ENCODE peak calls at places on chromosomes 5 and 9, in nine cellular contexts. One of them, this sample, is unnamed.

GRCh38 chr9:137787786-137788505 is 89.6 kb upstream of the CACNA1B start:
- DNase-seq in kidney: peak
- DNase-seq in neuronal stem cell: no peak
- DNase-seq in effector memory CD4-positive, alpha-beta T cell: no peak
- DNase-seq in CD8-positive, alpha-beta T cell: no peak
- DNase-seq in CD4-positive, alpha-beta T cell: no peak
- DNase-seq in A549: no peak
- DNase-seq in GM23248: no peak
- DNase-seq in stomach: no peak
- DNase-seq in this sample: no peak

GRCh38 chr5:23084815-23085214 is 231.7 kb upstream of the CDH12 start:
- DNase-seq in stomach: no peak
- DNase-seq in CD4-positive, alpha-beta T cell: no peak
- DNase-seq in A549: no peak
- DNase-seq in neuronal stem cell: no peak
- DNase-seq in kidney: no peak
- DNase-seq in CD8-positive, alpha-beta T cell: no peak
- DNase-seq in effector memory CD4-positive, alpha-beta T cell: no peak
- DNase-seq in GM23248: no peak
- DNase-seq in this sample: no peak

GRCh38 chr9:72147676-72148075 is 1.6 kb upstream of the GDA start:
- DNase-seq in neuronal stem cell: no peak
- DNase-seq in A549: no peak
- DNase-seq in GM23248: no peak
- DNase-seq in stomach: no peak
- DNase-seq in CD4-positive, alpha-beta T cell: no peak
- DNase-seq in kidney: no peak
- DNase-seq in effector memory CD4-positive, alpha-beta T cell: no peak
- DNase-seq in CD8-positive, alpha-beta T cell: no peak
- DNase-seq in this sample: no peak

GRCh38 chr5:57009811-57010210 is 57.9 kb upstream of the MIER3 start:
- DNase-seq in stomach: no peak
- DNase-seq in neuronal stem cell: no peak
- DNase-seq in effector memory CD4-positive, alpha-beta T cell: no peak
- DNase-seq in CD4-positive, alpha-beta T cell: no peak
- DNase-seq in GM23248: no peak
- DNase-seq in kidney: no peak
- DNase-seq in CD8-positive, alpha-beta T cell: no peak
- DNase-seq in A549: no peak
- DNase-seq in this sample: no peak

GRCh38 chr9:74277532-74277931 is 219.6 kb upstream of the RORB start:
- DNase-seq in A549: no peak
- DNase-seq in kidney: no peak
- DNase-seq in stomach: no peak
- DNase-seq in neuronal stem cell: no peak
- DNase-seq in GM23248: no peak
- DNase-seq in CD4-positive, alpha-beta T cell: no peak
- DNase-seq in effector memory CD4-positive, alpha-beta T cell: peak
- DNase-seq in CD8-positive, alpha-beta T cell: no peak
- DNase-seq in this sample: no peak

GRCh38 chr9:94188246-94188645 is 70.9 kb upstream of the ZNF169 start:
- DNase-seq in stomach: no peak
- DNase-seq in CD8-positive, alpha-beta T cell: no peak
- DNase-seq in effector memory CD4-positive, alpha-beta T cell: no peak
- DNase-seq in kidney: no peak
- DNase-seq in A549: no peak
- DNase-seq in GM23248: no peak
- DNase-seq in CD4-positive, alpha-beta T cell: no peak
- DNase-seq in neuronal stem cell: no peak
- DNase-seq in this sample: no peak

GRCh38 chr9:14238044-14238443 is 75.9 kb downstream of the NFIB start:
- DNase-seq in GM23248: peak
- DNase-seq in CD8-positive, alpha-beta T cell: no peak
- DNase-seq in stomach: no peak
- DNase-seq in effector memory CD4-positive, alpha-beta T cell: no peak
- DNase-seq in A549: peak
- DNase-seq in CD4-positive, alpha-beta T cell: no peak
- DNase-seq in neuronal stem cell: no peak
- DNase-seq in kidney: no peak
- DNase-seq in this sample: no peak

GRCh38 chr9:33131505-33132248 is 35.5 kb downstream of the B4GALT1 start:
- DNase-seq in effector memory CD4-positive, alpha-beta T cell: no peak
- DNase-seq in kidney: no peak
- DNase-seq in A549: no peak
- DNase-seq in GM23248: no peak
- DNase-seq in stomach: no peak
- DNase-seq in CD4-positive, alpha-beta T cell: no peak
- DNase-seq in CD8-positive, alpha-beta T cell: no peak
- DNase-seq in neuronal stem cell: no peak
- DNase-seq in this sample: no peak

GRCh38 chr5:150766265-150766664 is 7.4 kb upstream of the DCTN4 start:
- DNase-seq in neuronal stem cell: no peak
- DNase-seq in GM23248: no peak
- DNase-seq in A549: no peak
- DNase-seq in effector memory CD4-positive, alpha-beta T cell: no peak
- DNase-seq in CD8-positive, alpha-beta T cell: no peak
- DNase-seq in stomach: no peak
- DNase-seq in CD4-positive, alpha-beta T cell: no peak
- DNase-seq in kidney: no peak
- DNase-seq in this sample: no peak

GRCh38 chr5:176171171-176171760 is 67.0 kb upstream of the SIMC1 start:
- DNase-seq in kidney: no peak
- DNase-seq in GM23248: no peak
- DNase-seq in effector memory CD4-positive, alpha-beta T cell: no peak
- DNase-seq in CD4-positive, alpha-beta T cell: no peak
- DNase-seq in stomach: no peak
- DNase-seq in neuronal stem cell: no peak
- DNase-seq in A549: no peak
- DNase-seq in CD8-positive, alpha-beta T cell: no peak
- DNase-seq in this sample: no peak

GRCh38 chr5:163963881-163964280 is 458.5 kb downstream of the MAT2B start:
- DNase-seq in stomach: no peak
- DNase-seq in GM23248: no peak
- DNase-seq in CD4-positive, alpha-beta T cell: no peak
- DNase-seq in kidney: no peak
- DNase-seq in neuronal stem cell: no peak
- DNase-seq in A549: no peak
- DNase-seq in effector memory CD4-positive, alpha-beta T cell: no peak
- DNase-seq in CD8-positive, alpha-beta T cell: no peak
- DNase-seq in this sample: no peak

GRCh38 chr9:130579738-130580463 is 524 bp downstream of the FUBP3 start:
- DNase-seq in CD4-positive, alpha-beta T cell: no peak
- DNase-seq in neuronal stem cell: no peak
- DNase-seq in A549: peak
- DNase-seq in kidney: no peak
- DNase-seq in CD8-positive, alpha-beta T cell: no peak
- DNase-seq in effector memory CD4-positive, alpha-beta T cell: no peak
- DNase-seq in GM23248: peak
- DNase-seq in stomach: no peak
- DNase-seq in this sample: no peak

GRCh38 chr5:52800394-52801213 is 12.9 kb downstream of the ITGA1 start:
- DNase-seq in neuronal stem cell: no peak
- DNase-seq in CD4-positive, alpha-beta T cell: peak
- DNase-seq in effector memory CD4-positive, alpha-beta T cell: peak
- DNase-seq in A549: peak
- DNase-seq in CD8-positive, alpha-beta T cell: peak
- DNase-seq in kidney: peak
- DNase-seq in GM23248: peak
- DNase-seq in stomach: peak
- DNase-seq in this sample: peak

GRCh38 chr5:6849569-6849968 is 136.3 kb downstream of the TENT4A start:
- DNase-seq in kidney: no peak
- DNase-seq in effector memory CD4-positive, alpha-beta T cell: no peak
- DNase-seq in GM23248: peak
- DNase-seq in CD4-positive, alpha-beta T cell: no peak
- DNase-seq in neuronal stem cell: no peak
- DNase-seq in A549: no peak
- DNase-seq in stomach: no peak
- DNase-seq in CD8-positive, alpha-beta T cell: no peak
- DNase-seq in this sample: no peak

GRCh38 chr9:106421772-106422171 is 441.2 kb upstream of the ZNF462 start:
- DNase-seq in A549: no peak
- DNase-seq in CD4-positive, alpha-beta T cell: no peak
- DNase-seq in CD8-positive, alpha-beta T cell: no peak
- DNase-seq in kidney: no peak
- DNase-seq in stomach: no peak
- DNase-seq in neuronal stem cell: no peak
- DNase-seq in effector memory CD4-positive, alpha-beta T cell: no peak
- DNase-seq in GM23248: no peak
- DNase-seq in this sample: no peak
- H3K27ac ChIP-seq in A549: no peak
- H3K27ac ChIP-seq in CD4-positive, alpha-beta T cell: no peak
- H3K27ac ChIP-seq in CD8-positive, alpha-beta T cell: no peak
- H3K27ac ChIP-seq in kidney: no peak
- H3K27ac ChIP-seq in stomach: no peak
- H3K27ac ChIP-seq in neuronal stem cell: no peak
- H3K27ac ChIP-seq in effector memory CD4-positive, alpha-beta T cell: no peak
- H3K27ac ChIP-seq in GM23248: no peak
- H3K27ac ChIP-seq in this sample: no peak

GRCh38 chr5:168342985-168343384 is 51.5 kb downstream of the WWC1 start:
- DNase-seq in GM23248: no peak
- DNase-seq in A549: no peak
- DNase-seq in neuronal stem cell: no peak
- DNase-seq in effector memory CD4-positive, alpha-beta T cell: no peak
- DNase-seq in CD4-positive, alpha-beta T cell: no peak
- DNase-seq in stomach: no peak
- DNase-seq in CD8-positive, alpha-beta T cell: no peak
- DNase-seq in kidney: no peak
- DNase-seq in this sample: no peak

GRCh38 chr5:168341178-168341577 is 49.7 kb downstream of the WWC1 start:
- DNase-seq in GM23248: peak
- DNase-seq in stomach: no peak
- DNase-seq in CD8-positive, alpha-beta T cell: no peak
- DNase-seq in A549: no peak
- DNase-seq in neuronal stem cell: no peak
- DNase-seq in kidney: no peak
- DNase-seq in CD4-positive, alpha-beta T cell: no peak
- DNase-seq in effector memory CD4-positive, alpha-beta T cell: no peak
- DNase-seq in this sample: no peak

GRCh38 chr5:168339151-168340140 is 48.0 kb downstream of the WWC1 start:
- DNase-seq in A549: no peak
- DNase-seq in effector memory CD4-positive, alpha-beta T cell: no peak
- DNase-seq in kidney: no peak
- DNase-seq in GM23248: no peak
- DNase-seq in CD8-positive, alpha-beta T cell: no peak
- DNase-seq in stomach: no peak
- DNase-seq in CD4-positive, alpha-beta T cell: no peak
- DNase-seq in neuronal stem cell: no peak
- DNase-seq in this sample: no peak

GRCh38 chr5:168342151-168342825 is 50.8 kb downstream of the WWC1 start:
- DNase-seq in kidney: no peak
- DNase-seq in effector memory CD4-positive, alpha-beta T cell: no peak
- DNase-seq in A549: no peak
- DNase-seq in CD4-positive, alpha-beta T cell: no peak
- DNase-seq in neuronal stem cell: no peak
- DNase-seq in CD8-positive, alpha-beta T cell: no peak
- DNase-seq in GM23248: peak
- DNase-seq in stomach: no peak
- DNase-seq in this sample: peak

DNA sequence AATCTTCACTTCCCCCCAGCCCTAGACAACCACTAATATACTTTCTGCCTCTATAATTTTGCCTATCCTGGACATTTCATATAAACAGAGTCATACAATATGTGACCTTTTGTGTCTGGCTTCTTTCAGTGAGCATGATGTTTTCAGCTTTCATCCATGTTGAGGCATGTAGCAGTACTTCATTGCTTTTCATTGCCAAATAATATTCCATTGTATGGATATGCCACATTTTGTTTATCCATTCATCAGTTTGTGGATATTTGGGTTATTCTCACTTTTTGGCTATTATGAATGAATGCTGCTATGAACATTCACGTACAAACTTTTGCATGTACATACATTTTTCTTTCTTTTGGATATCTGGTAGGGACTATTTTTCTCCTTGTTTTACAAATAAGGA is 49.0 kb downstream of the WWC1 start:
- DNase-seq in effector memory CD4-positive, alpha-beta T cell: no peak
- DNase-seq in GM23248: no peak
- DNase-seq in neuronal stem cell: no peak
- DNase-seq in CD4-positive, alpha-beta T cell: no peak
- DNase-seq in CD8-positive, alpha-beta T cell: no peak
- DNase-seq in kidney: no peak
- DNase-seq in stomach: no peak
- DNase-seq in A549: no peak
- DNase-seq in this sample: no peak
- H3K27ac ChIP-seq in effector memory CD4-positive, alpha-beta T cell: no peak
- H3K27ac ChIP-seq in GM23248: no peak
- H3K27ac ChIP-seq in neuronal stem cell: no peak
- H3K27ac ChIP-seq in CD4-positive, alpha-beta T cell: no peak
- H3K27ac ChIP-seq in CD8-positive, alpha-beta T cell: no peak
- H3K27ac ChIP-seq in kidney: no peak
- H3K27ac ChIP-seq in stomach: no peak
- H3K27ac ChIP-seq in A549: no peak
- H3K27ac ChIP-seq in this sample: no peak

GRCh38 chr5:137220523-137220927 is 278.6 kb downstream of the SPOCK1 start:
- DNase-seq in GM23248: peak
- DNase-seq in effector memory CD4-positive, alpha-beta T cell: no peak
- DNase-seq in stomach: no peak
- DNase-seq in A549: peak
- DNase-seq in CD4-positive, alpha-beta T cell: no peak
- DNase-seq in CD8-positive, alpha-beta T cell: no peak
- DNase-seq in neuronal stem cell: no peak
- DNase-seq in kidney: no peak
- DNase-seq in this sample: no peak
- H3K27ac ChIP-seq in GM23248: no peak
- H3K27ac ChIP-seq in effector memory CD4-positive, alpha-beta T cell: no peak
- H3K27ac ChIP-seq in stomach: no peak
- H3K27ac ChIP-seq in A549: no peak
- H3K27ac ChIP-seq in CD4-positive, alpha-beta T cell: no peak
- H3K27ac ChIP-seq in CD8-positive, alpha-beta T cell: no peak
- H3K27ac ChIP-seq in neuronal stem cell: no peak
- H3K27ac ChIP-seq in kidney: no peak
- H3K27ac ChIP-seq in this sample: no peak

GRCh38 chr5:158022393-158022792 is 163.4 kb upstream of the CLINT1 start:
- DNase-seq in CD4-positive, alpha-beta T cell: no peak
- DNase-seq in neuronal stem cell: no peak
- DNase-seq in kidney: no peak
- DNase-seq in CD8-positive, alpha-beta T cell: no peak
- DNase-seq in A549: no peak
- DNase-seq in effector memory CD4-positive, alpha-beta T cell: no peak
- DNase-seq in GM23248: no peak
- DNase-seq in stomach: no peak
- DNase-seq in this sample: no peak

GRCh38 chr5:158022844-158023243 is 163.9 kb upstream of the CLINT1 start:
- DNase-seq in kidney: no peak
- DNase-seq in CD4-positive, alpha-beta T cell: no peak
- DNase-seq in A549: no peak
- DNase-seq in CD8-positive, alpha-beta T cell: no peak
- DNase-seq in GM23248: no peak
- DNase-seq in stomach: no peak
- DNase-seq in neuronal stem cell: no peak
- DNase-seq in effector memory CD4-positive, alpha-beta T cell: no peak
- DNase-seq in this sample: no peak

GRCh38 chr5:158017433-158017832 is 158.5 kb upstream of the CLINT1 start:
- DNase-seq in stomach: no peak
- DNase-seq in A549: no peak
- DNase-seq in CD8-positive, alpha-beta T cell: no peak
- DNase-seq in effector memory CD4-positive, alpha-beta T cell: no peak
- DNase-seq in GM23248: no peak
- DNase-seq in neuronal stem cell: peak
- DNase-seq in kidney: no peak
- DNase-seq in CD4-positive, alpha-beta T cell: no peak
- DNase-seq in this sample: no peak

GRCh38 chr5:158023266-158023665 is 164.3 kb upstream of the CLINT1 start:
- DNase-seq in GM23248: peak
- DNase-seq in stomach: no peak
- DNase-seq in neuronal stem cell: no peak
- DNase-seq in effector memory CD4-positive, alpha-beta T cell: no peak
- DNase-seq in A549: no peak
- DNase-seq in CD8-positive, alpha-beta T cell: no peak
- DNase-seq in kidney: no peak
- DNase-seq in CD4-positive, alpha-beta T cell: no peak
- DNase-seq in this sample: no peak

GRCh38 chr5:158020555-158021418 is 161.8 kb upstream of the CLINT1 start:
- DNase-seq in A549: no peak
- DNase-seq in effector memory CD4-positive, alpha-beta T cell: no peak
- DNase-seq in kidney: no peak
- DNase-seq in neuronal stem cell: no peak
- DNase-seq in stomach: no peak
- DNase-seq in GM23248: peak
- DNase-seq in CD4-positive, alpha-beta T cell: no peak
- DNase-seq in CD8-positive, alpha-beta T cell: no peak
- DNase-seq in this sample: no peak
- H3K27ac ChIP-seq in A549: no peak
- H3K27ac ChIP-seq in effector memory CD4-positive, alpha-beta T cell: no peak
- H3K27ac ChIP-seq in kidney: no peak
- H3K27ac ChIP-seq in neuronal stem cell: no peak
- H3K27ac ChIP-seq in stomach: no peak
- H3K27ac ChIP-seq in GM23248: no peak
- H3K27ac ChIP-seq in CD4-positive, alpha-beta T cell: no peak
- H3K27ac ChIP-seq in CD8-positive, alpha-beta T cell: no peak
- H3K27ac ChIP-seq in this sample: no peak

This sample was measured in caudate nucleus.